ENCODE peak calls at places on chromosomes 3 and 15, in four cellular contexts. One of them, this sample, is unnamed.

GRCh38 chr3:16647668-16648067 is 42.4 kb upstream of the DAZL start:
- DNase-seq in fibroblast of the aortic adventitia: no peak
- DNase-seq in adrenal gland: no peak
- DNase-seq in AG04450: no peak
- DNase-seq in this sample: no peak

GRCh38 chr3:36991923-36992805 is 767 bp downstream of the EPM2AIP1 start:
- DNase-seq in fibroblast of the aortic adventitia: peak
- DNase-seq in adrenal gland: peak
- DNase-seq in AG04450: peak
- DNase-seq in this sample: peak

GRCh38 chr15:71951134-71951533 is 140.8 kb downstream of the NR2E3 start:
- DNase-seq in fibroblast of the aortic adventitia: peak
- DNase-seq in adrenal gland: no peak
- DNase-seq in AG04450: no peak
- DNase-seq in this sample: peak

GRCh38 chr3:127038923-127039581 is 56.1 kb downstream of the PLXNA1 start:
- DNase-seq in fibroblast of the aortic adventitia: no peak
- DNase-seq in adrenal gland: no peak
- DNase-seq in AG04450: no peak
- DNase-seq in this sample: no peak

GRCh38 chr3:56815571-56815970 is 13.8 kb upstream of the ARHGEF3 start:
- DNase-seq in fibroblast of the aortic adventitia: no peak
- DNase-seq in adrenal gland: no peak
- DNase-seq in AG04450: no peak
- DNase-seq in this sample: no peak

GRCh38 chr15:33722005-33722672 is 246.2 kb upstream of the CHRM5 start:
- DNase-seq in fibroblast of the aortic adventitia: peak
- DNase-seq in adrenal gland: no peak
- DNase-seq in AG04450: no peak
- DNase-seq in this sample: peak

GRCh38 chr3:183158552-183159006 is 4.0 kb downstream of the LAMP3 start:
- DNase-seq in fibroblast of the aortic adventitia: no peak
- DNase-seq in adrenal gland: no peak
- DNase-seq in AG04450: no peak
- DNase-seq in this sample: peak

GRCh38 chr3:24829011-24829581 is 334.4 kb upstream of the THRB start:
- DNase-seq in fibroblast of the aortic adventitia: no peak
- DNase-seq in adrenal gland: peak
- DNase-seq in AG04450: no peak
- DNase-seq in this sample: no peak

GRCh38 chr3:148075829-148076716 is 621.6 kb upstream of the AGTR1 start:
- DNase-seq in fibroblast of the aortic adventitia: peak
- DNase-seq in adrenal gland: peak
- DNase-seq in AG04450: peak
- DNase-seq in this sample: peak

GRCh38 chr3:41092791-41093190 is 106.5 kb upstream of the CTNNB1 start:
- DNase-seq in fibroblast of the aortic adventitia: no peak
- DNase-seq in adrenal gland: no peak
- DNase-seq in AG04450: no peak
- DNase-seq in this sample: no peak

GRCh38 chr15:58534556-58534955 is 102.8 kb downstream of the LIPC start:
- DNase-seq in fibroblast of the aortic adventitia: no peak
- DNase-seq in adrenal gland: no peak
- DNase-seq in AG04450: no peak
- DNase-seq in this sample: no peak

GRCh38 chr3:84724877-84725276 is 233.9 kb upstream of the CADM2 start:
- DNase-seq in fibroblast of the aortic adventitia: no peak
- DNase-seq in adrenal gland: no peak
- DNase-seq in AG04450: no peak
- DNase-seq in this sample: peak

GRCh38 chr3:114809668-114810413 is 337.2 kb downstream of the ZBTB20 start:
- DNase-seq in fibroblast of the aortic adventitia: no peak
- DNase-seq in adrenal gland: no peak
- DNase-seq in AG04450: peak
- DNase-seq in this sample: no peak

GRCh38 chr3:99686955-99687612 is 48.7 kb downstream of the COL8A1 start:
- DNase-seq in fibroblast of the aortic adventitia: peak
- DNase-seq in adrenal gland: peak
- DNase-seq in AG04450: no peak
- DNase-seq in this sample: peak

GRCh38 chr3:197030379-197031314 is 1.0 kb upstream of the MELTF start:
- DNase-seq in fibroblast of the aortic adventitia: peak
- DNase-seq in adrenal gland: no peak
- DNase-seq in AG04450: no peak
- DNase-seq in this sample: no peak

GRCh38 chr3:172987268-172987667 is 153.8 kb downstream of the SPATA16 start:
- DNase-seq in fibroblast of the aortic adventitia: no peak
- DNase-seq in adrenal gland: no peak
- DNase-seq in AG04450: no peak
- DNase-seq in this sample: no peak
- TF ChIP-seq CTCF in fibroblast of the aortic adventitia: no peak
- TF ChIP-seq CTCF in adrenal gland: no peak
- TF ChIP-seq CTCF in AG04450: peak
- TF ChIP-seq CTCF in this sample: no peak

DNA sequence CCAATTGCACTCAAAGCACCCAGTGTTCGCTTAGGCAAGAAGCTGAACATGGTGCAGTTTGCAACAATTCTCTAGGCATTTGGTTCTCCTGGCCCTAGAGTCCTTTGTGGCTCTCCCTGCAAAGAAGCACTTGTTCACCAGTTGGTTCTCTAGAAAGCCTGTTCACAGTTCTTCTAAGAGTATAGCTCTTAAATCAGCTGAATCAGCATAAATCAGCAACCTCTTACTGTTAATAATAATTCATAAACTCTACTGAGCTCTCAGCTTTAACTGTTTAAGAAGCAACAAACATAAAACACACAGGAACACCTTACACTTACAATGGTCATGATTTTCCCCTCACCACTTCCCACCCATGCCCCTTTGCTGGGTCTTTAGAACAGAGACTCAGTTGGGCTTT is 56.8 kb upstream of the PPP2R3A start:
- DNase-seq in fibroblast of the aortic adventitia: no peak
- DNase-seq in adrenal gland: no peak
- DNase-seq in AG04450: no peak
- DNase-seq in this sample: no peak
- TF ChIP-seq CTCF in fibroblast of the aortic adventitia: no peak
- TF ChIP-seq CTCF in adrenal gland: no peak
- TF ChIP-seq CTCF in AG04450: no peak
- TF ChIP-seq CTCF in this sample: no peak

DNA sequence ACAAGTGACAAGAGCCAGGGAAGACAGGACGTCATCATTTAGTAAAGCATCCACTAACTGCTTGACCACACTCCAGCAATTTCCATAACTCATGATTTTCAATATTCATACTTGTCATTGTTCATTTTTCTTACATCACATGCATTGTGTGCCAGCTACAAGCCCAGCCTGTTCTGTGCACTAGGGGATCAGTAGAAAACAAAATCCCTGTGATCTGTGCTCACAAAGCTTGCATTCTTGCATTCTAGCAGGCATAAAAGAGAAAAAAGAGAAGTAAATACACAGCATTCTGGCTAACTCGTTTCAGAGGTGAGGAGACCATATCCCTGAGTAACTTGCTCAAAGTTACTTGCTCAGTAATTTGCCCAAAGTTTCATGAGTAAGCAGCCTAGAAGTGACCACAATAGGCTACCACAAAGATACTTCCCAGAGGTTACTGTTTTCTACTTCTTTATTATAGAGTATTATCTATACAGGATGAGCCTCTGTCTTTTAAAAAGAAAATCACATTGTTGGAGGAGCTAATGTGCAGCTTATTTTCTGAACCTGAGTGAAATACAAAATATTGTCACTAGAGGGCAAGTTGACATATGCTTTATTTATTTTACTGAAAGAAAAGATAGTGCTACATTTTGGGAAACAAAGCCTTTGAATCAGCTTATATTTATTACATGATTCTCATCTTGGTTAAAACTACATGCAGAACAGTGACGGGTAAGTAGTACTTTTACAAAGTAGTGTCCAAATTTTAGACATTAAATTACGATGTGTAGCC is 701.4 kb upstream of the LMCD1 start:
- DNase-seq in fibroblast of the aortic adventitia: peak
- DNase-seq in adrenal gland: no peak
- DNase-seq in AG04450: no peak
- DNase-seq in this sample: peak
- TF ChIP-seq CTCF in fibroblast of the aortic adventitia: no peak
- TF ChIP-seq CTCF in adrenal gland: peak
- TF ChIP-seq CTCF in AG04450: no peak
- TF ChIP-seq CTCF in this sample: peak

DNA sequence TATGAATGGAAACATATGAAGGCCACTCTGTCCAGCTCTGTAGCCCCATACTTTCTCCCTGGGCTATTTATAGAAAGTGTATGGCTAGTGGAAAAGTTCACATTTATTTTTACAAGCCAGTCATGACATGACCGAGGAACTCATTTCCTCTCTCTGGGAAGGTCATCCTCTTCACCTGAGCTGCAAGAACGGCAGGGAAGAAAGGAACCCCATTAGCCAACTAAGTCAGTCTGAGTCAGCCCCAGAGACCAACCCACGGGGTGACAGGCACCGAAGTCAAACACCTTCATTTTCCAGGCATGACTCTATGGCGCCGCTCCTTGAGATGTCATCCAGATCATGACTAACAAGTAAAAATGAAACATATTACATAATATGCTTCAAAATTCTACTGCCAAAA is 4.8 kb downstream of the PAQR9 start:
- DNase-seq in fibroblast of the aortic adventitia: peak
- DNase-seq in adrenal gland: peak
- DNase-seq in AG04450: no peak
- DNase-seq in this sample: peak
- TF ChIP-seq CTCF in fibroblast of the aortic adventitia: no peak
- TF ChIP-seq CTCF in adrenal gland: no peak
- TF ChIP-seq CTCF in AG04450: no peak
- TF ChIP-seq CTCF in this sample: no peak

GRCh38 chr15:77838061-77838460 is 205.3 kb upstream of the LINGO1 start:
- DNase-seq in fibroblast of the aortic adventitia: no peak
- DNase-seq in adrenal gland: no peak
- DNase-seq in AG04450: no peak
- DNase-seq in this sample: no peak
- TF ChIP-seq CTCF in fibroblast of the aortic adventitia: no peak
- TF ChIP-seq CTCF in adrenal gland: no peak
- TF ChIP-seq CTCF in AG04450: no peak
- TF ChIP-seq CTCF in this sample: no peak

DNA sequence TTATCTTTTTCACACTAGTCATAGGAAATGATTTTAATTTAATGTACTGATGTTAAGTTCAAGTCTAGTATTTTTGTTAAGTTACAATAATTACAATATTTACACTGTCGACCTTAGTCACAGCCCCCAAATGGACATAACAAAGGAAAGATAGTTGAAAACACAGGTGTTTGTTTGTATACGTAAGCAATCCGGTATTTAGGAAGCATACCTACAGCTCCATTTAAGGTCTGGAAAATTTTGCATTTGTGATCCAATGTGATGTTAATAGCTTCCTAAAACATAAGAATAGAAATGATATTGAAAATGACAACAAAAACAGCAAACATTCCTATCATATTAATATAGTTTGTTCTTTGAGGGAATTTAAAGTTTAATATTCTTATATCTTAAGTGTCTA is 56.9 kb downstream of the PLOD2 start:
- DNase-seq in fibroblast of the aortic adventitia: no peak
- DNase-seq in adrenal gland: no peak
- DNase-seq in AG04450: no peak
- DNase-seq in this sample: no peak
- TF ChIP-seq CTCF in fibroblast of the aortic adventitia: no peak
- TF ChIP-seq CTCF in adrenal gland: no peak
- TF ChIP-seq CTCF in AG04450: no peak
- TF ChIP-seq CTCF in this sample: no peak

DNA sequence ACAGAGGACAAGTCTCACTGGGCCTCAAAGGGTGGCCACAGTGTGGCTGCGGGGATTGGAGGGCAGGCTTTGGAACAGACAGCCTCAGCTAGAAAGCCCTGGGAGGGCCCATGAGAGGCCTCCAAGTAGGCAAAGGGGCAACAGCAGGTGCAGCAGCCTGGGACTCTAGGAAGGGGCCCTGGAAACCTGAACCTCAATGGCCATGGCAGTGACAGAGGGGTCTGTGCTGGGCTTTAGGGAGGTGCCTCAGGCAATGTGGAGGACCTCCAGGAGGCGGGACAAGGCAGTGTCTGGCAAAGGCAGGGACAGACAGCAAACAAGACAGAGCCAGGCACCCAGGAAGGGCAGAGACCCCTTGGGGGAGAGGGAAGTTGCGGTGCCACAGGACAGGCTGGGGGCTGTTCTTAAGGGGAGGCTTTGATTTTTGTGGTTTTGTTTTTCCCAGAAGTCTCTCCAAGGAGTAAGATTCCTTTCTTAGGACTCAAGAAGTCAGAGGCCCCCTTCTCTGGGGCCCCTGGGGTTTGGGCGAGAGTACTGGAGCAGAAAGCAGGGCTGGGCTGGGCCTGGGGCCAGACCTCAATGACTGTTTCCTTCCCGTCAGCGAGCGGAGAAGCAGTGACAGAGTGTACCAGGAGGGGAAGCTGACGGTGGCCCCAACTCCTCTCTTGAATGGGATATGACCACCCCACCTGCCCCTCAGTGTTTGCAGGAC is 9.7 kb downstream of the STOML1 start:
- DNase-seq in fibroblast of the aortic adventitia: peak
- DNase-seq in adrenal gland: peak
- DNase-seq in AG04450: peak
- DNase-seq in this sample: peak
- TF ChIP-seq CTCF in fibroblast of the aortic adventitia: peak
- TF ChIP-seq CTCF in adrenal gland: no peak
- TF ChIP-seq CTCF in AG04450: no peak
- TF ChIP-seq CTCF in this sample: peak

DNA sequence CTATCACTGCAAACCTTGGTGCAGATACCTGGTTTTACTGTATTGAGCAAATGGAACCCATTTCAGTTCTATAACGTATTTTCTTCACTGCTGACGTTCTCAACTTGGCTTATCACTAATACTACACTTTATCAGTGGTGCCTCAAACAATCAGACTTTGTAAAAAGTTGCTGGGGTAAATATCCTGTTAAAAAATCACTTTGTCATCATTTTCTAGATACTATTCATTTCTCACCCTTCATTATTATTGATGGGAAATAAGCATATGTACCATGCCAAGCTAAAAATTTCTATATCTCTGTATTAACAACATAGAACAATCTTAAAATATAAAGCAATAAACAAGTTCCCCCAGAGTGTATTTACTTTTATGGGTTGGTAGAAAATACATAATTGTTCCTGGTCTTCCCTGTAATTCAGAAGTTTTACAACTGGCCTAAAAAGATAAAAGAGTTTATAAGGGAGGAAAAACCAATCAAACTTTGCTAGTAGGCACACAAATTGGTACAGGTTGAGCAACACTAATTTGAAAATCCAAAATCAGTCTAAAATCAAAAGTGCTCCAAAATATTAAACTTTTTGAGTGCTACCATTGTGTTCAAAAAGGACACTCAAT is 33.2 kb downstream of the CIP2A start:
- DNase-seq in fibroblast of the aortic adventitia: no peak
- DNase-seq in adrenal gland: no peak
- DNase-seq in AG04450: no peak
- DNase-seq in this sample: no peak
- TF ChIP-seq CTCF in fibroblast of the aortic adventitia: no peak
- TF ChIP-seq CTCF in adrenal gland: no peak
- TF ChIP-seq CTCF in AG04450: no peak
- TF ChIP-seq CTCF in this sample: no peak

GRCh38 chr3:132730891-132731580 is 8.8 kb upstream of the NPHP3 start:
- DNase-seq in fibroblast of the aortic adventitia: peak
- DNase-seq in adrenal gland: peak
- DNase-seq in AG04450: no peak
- DNase-seq in this sample: peak
- TF ChIP-seq CTCF in fibroblast of the aortic adventitia: peak
- TF ChIP-seq CTCF in adrenal gland: peak
- TF ChIP-seq CTCF in AG04450: peak
- TF ChIP-seq CTCF in this sample: peak

This sample was measured in cardiac fibroblast.